ENCODE peak calls at places on chromosomes 13 and 19, in five cellular contexts. C is DND-41, J is psoas muscle, A is PC-9, B is K562. R is an unnamed sample.

GRCh38 chr13:111006508-111007031 is 91.7 kb upstream of the ANKRD10 start:
- DNase-seq in C (no peak), B (peak), J (peak), A (no peak), R (peak)

GRCh38 chr13:62092949-62093348 is 677.3 kb upstream of the PCDH20 start:
- DNase-seq in B (no peak), A (no peak), J (no peak), C (no peak), R (no peak)

GRCh38 chr19:10686661-10687517 is 14.3 kb upstream of the QTRT1 start:
- DNase-seq in B (no peak), J (no peak), C (no peak), A (no peak), R (no peak)

GRCh38 chr19:11286312-11286974 is 9.5 kb upstream of the TSPAN16 start:
- DNase-seq in J (no peak), C (no peak), B (no peak), A (no peak), R (no peak)

GRCh38 chr13:33323766-33324525 is 38.4 kb upstream of the STARD13 start:
- DNase-seq in C (no peak), A (no peak), J (no peak), B (no peak), R (no peak)

GRCh38 chr13:110653851-110654250 is 38.5 kb downstream of the NAXD start:
- DNase-seq in C (no peak), B (no peak), J (no peak), A (no peak), R (no peak)

GRCh38 chr13:102977471-102977870 is 88.7 kb downstream of the SLC10A2 start:
- DNase-seq in B (no peak), A (no peak), C (no peak), J (no peak), R (no peak)

GRCh38 chr13:37427843-37428494 is 170.6 kb downstream of the POSTN start:
- DNase-seq in B (no peak), C (no peak), A (no peak), J (no peak), R (no peak)

GRCh38 chr13:111281751-111282311 is 38.6 kb upstream of the TEX29 start:
- DNase-seq in J (no peak), C (no peak), B (no peak), A (no peak), R (no peak)

GRCh38 chr19:5624154-5624663 is 1.3 kb downstream of the SAFB start:
- DNase-seq in B (no peak), C (peak), J (peak), A (peak), R (peak)

GRCh38 chr13:99709134-99709533 is 207.9 kb downstream of the TM9SF2 start:
- DNase-seq in C (no peak), A (no peak), B (no peak), J (no peak), R (no peak)

GRCh38 chr13:111289251-111289650 is 31.2 kb upstream of the TEX29 start:
- DNase-seq in B (no peak), A (no peak), C (no peak), J (no peak), R (no peak)

GRCh38 chr13:104984296-104984818 is 1551.1 kb downstream of the EFNB2 start:
- DNase-seq in B (no peak), A (peak), J (no peak), C (peak), R (no peak)

GRCh38 chr13:111251646-111252448 is 68.6 kb upstream of the TEX29 start:
- DNase-seq in B (no peak), J (no peak), A (no peak), C (no peak), R (no peak)

GRCh38 chr19:52600639-52601024 is 30.5 kb downstream of the ZNF701 start:
- DNase-seq in A (no peak), J (peak), B (no peak), C (peak), R (no peak)

GRCh38 chr19:52622261-52622660 is 15.9 kb downstream of the ZNF83 start:
- DNase-seq in A (no peak), B (no peak), C (no peak), J (no peak), R (no peak)

GRCh38 chr13:109704771-109705628 is 81.4 kb downstream of the IRS2 start:
- DNase-seq in B (no peak), J (peak), C (no peak), A (peak), R (peak)

GRCh38 chr13:112796190-112796915 is 106.5 kb downstream of the ATP11A start:
- DNase-seq in A (no peak), J (no peak), B (no peak), C (no peak), R (no peak)

GRCh38 chr19:28899703-28900102 is 313.2 kb downstream of the UQCRFS1 start:
- DNase-seq in C (no peak), J (no peak), A (no peak), B (no peak), R (no peak)

GRCh38 chr19:20558011-20558410 is 7.6 kb downstream of the ZNF737 start:
- DNase-seq in B (no peak), C (no peak), A (no peak), J (no peak), R (no peak)
- TF ChIP-seq CTCF in B (no peak), C (no peak), A (peak), J (no peak), R (no peak)

GRCh38 chr19:17722655-17723240 is 3.5 kb downstream of the MAP1S start:
- DNase-seq in B (peak), A (no peak), C (no peak), J (no peak), R (no peak)
- H3K27ac ChIP-seq in B (no peak), A (no peak), C (no peak), J (no peak), R (no peak)

DNA sequence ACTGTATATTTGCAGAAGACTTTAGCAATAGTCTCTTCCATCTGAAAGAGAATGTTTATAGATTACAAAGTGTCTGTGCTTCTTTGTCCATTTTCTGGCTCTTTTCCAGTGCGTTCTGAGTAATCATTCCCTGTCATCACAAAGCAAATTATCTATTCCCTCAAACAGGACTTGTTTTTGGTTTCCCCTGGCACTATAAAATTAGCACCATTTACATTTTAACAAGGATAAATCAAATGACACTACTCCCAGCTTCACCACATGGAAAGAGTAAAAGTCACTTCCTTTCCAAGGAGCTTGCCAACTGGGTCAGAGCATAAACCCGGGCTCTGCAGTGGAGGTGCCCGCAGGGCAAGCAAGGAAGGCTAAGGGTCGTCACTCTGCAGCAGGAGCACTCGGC is 88.1 kb downstream of the SHISA2 start:
- DNase-seq in B (no peak), C (no peak), J (no peak), A (no peak), R (no peak)
- TF ChIP-seq CTCF in B (no peak), C (no peak), J (no peak), A (no peak), R (no peak)

DNA sequence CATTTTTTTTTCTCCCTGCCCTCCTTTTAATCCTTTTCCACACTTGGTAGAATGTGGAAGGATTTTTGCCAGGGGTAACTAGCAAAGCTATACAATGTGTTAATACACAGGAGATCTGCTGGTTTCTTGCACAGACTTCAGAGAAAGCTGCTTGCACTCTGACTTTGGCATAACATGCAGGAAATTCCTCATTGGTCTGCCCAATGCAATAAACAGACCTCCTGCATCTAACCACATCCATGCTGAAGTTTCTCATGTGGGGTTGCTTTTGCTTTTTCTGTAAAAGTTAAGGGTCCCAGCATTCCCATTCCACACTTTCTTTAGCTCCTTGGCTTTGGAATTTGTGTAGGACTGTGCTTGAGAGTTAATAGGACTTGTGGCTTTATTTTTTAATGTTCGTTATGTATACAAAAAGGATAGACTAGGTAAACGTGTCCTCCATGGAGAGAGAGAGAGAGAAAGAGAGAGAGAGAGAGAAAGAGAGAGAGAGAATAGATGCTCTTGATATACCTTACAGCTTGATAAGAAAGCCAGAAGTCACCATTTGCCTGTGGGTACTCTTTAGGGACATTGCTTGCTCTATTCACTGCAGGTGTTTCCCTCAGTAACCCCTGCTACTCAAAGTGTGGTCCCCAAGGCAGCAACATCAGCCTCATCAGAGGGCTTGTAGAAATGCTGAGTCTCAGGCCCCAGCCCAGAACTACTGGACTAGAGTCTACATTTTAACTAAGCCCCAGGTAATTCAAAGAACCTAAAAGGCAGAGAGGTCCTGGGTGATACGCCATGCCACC is 170.5 kb downstream of the SHISA2 start:
- DNase-seq in C (peak), J (no peak), A (no peak), B (no peak), R (no peak)
- H3K27ac ChIP-seq in C (peak), J (no peak), A (no peak), B (no peak), R (no peak)

DNA sequence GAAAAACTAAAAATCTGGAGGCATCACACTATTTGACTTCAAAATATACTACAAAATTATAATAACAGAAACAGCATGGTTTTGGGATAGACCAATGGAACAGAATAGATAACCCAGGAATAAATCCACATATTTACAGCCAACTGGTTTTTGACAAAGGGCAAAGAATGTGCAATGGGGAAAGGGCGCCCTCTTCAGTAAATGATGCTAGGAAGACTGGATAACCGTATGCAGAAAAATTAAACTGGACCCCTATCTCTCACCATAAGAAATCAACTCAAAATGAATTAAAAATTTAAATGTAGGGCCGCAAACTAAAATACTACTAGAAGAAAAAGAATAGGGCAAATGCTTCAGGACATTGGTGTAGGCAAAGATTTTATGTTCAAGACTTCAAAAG is 440.5 kb upstream of the SGCG start:
- DNase-seq in A (no peak), J (no peak), B (no peak), C (no peak), R (no peak)
- TF ChIP-seq CTCF in A (peak), J (no peak), B (no peak), C (peak), R (no peak)

GRCh38 chr19:43902399-43902798 is 32.7 kb downstream of the ZNF45 start:
- DNase-seq in J (no peak), A (no peak), B (no peak), C (no peak), R (no peak)
- H3K27ac ChIP-seq in J (no peak), A (no peak), B (no peak), C (no peak), R (no peak)

R was measured in lung.